ENCODE peak calls at places on chromosomes 2 and 18, in five cellular contexts. Q is PC-3, I is left ventricle myocardium inferior, T is dorsolateral prefrontal cortex, F is AG04449. R is an unnamed sample.

GRCh38 chr2:149070681-149071355 is 32.3 kb downstream of the LYPD6B start:
- DNase-seq in Q (no peak), I (no peak), T (no peak), F (no peak), R (no peak)

GRCh38 chr18:52435301-52435700 is 95.3 kb downstream of the DCC start:
- DNase-seq in Q (no peak), I (no peak), T (no peak), F (no peak), R (no peak)

GRCh38 chr2:119184512-119184911 is 26.0 kb upstream of the C1QL2 start:
- DNase-seq in Q (no peak), I (no peak), T (no peak), F (no peak), R (no peak)

GRCh38 chr2:28802975-28803429 is 7.6 kb upstream of the SPDYA start:
- DNase-seq in Q (peak), I (no peak), T (no peak), F (no peak), R (no peak)

GRCh38 chr2:236988690-236989639 is 96.7 kb upstream of the COPS8 start:
- DNase-seq in Q (no peak), I (peak), T (no peak), F (no peak), R (no peak)

GRCh38 chr2:116413659-116414058 is 1400.8 kb upstream of the DDX18 start:
- DNase-seq in Q (no peak), I (no peak), T (no peak), F (no peak), R (no peak)

GRCh38 chr18:10588975-10589374 is 63.1 kb downstream of the NAPG start:
- DNase-seq in Q (peak), I (no peak), T (no peak), F (no peak), R (no peak)

GRCh38 chr2:111069722-111070121 is 51.0 kb upstream of the BCL2L11 start:
- DNase-seq in Q (no peak), I (no peak), T (no peak), F (no peak), R (no peak)

GRCh38 chr2:191678437-191679110 is 638 bp downstream of the NABP1 start:
- DNase-seq in Q (peak), I (peak), T (no peak), F (no peak), R (no peak)

GRCh38 chr2:37894601-37895000 is 30.5 kb upstream of the RMDN2 start:
- DNase-seq in Q (no peak), I (no peak), T (no peak), F (no peak), R (no peak)

GRCh38 chr2:99771691-99772333 is 282.0 kb upstream of the REV1 start:
- DNase-seq in Q (no peak), I (peak), T (no peak), F (no peak), R (no peak)

GRCh38 chr2:12099374-12099773 is 352.9 kb downstream of the LPIN1 start:
- DNase-seq in Q (peak), I (no peak), T (no peak), F (no peak), R (no peak)

GRCh38 chr2:141490886-141491285 is 639.9 kb downstream of the LRP1B start:
- DNase-seq in Q (peak), I (no peak), T (no peak), F (no peak), R (no peak)

GRCh38 chr18:11034816-11035215 is 114.6 kb downstream of the PIEZO2 start:
- DNase-seq in Q (no peak), I (no peak), T (no peak), F (no peak), R (no peak)

GRCh38 chr2:152519581-152519952 is 184.6 kb downstream of the FMNL2 start:
- DNase-seq in Q (no peak), I (no peak), T (no peak), F (no peak), R (no peak)

GRCh38 chr2:11477994-11478393 is 12.0 kb upstream of the E2F6 start:
- DNase-seq in Q (peak), I (peak), T (peak), F (peak), R (peak)

GRCh38 chr18:76656925-76657324 is 161.9 kb upstream of the ZNF516 start:
- DNase-seq in Q (no peak), I (no peak), T (no peak), F (no peak), R (no peak)

GRCh38 chr18:9696112-9696511 is 12.0 kb upstream of the RAB31 start:
- DNase-seq in Q (no peak), I (no peak), T (no peak), F (no peak), R (no peak)

GRCh38 chr2:190867182-190867581 is 13.4 kb upstream of the GLS start:
- DNase-seq in Q (no peak), I (no peak), T (no peak), F (peak), R (no peak)

GRCh38 chr2:69116438-69116837 is 103.5 kb downstream of the ANTXR1 start:
- DNase-seq in Q (no peak), I (no peak), T (no peak), F (no peak), R (no peak)

GRCh38 chr2:127545189-127545588 is 9.7 kb downstream of the MYO7B start:
- DNase-seq in Q (no peak), I (no peak), T (no peak), F (no peak), R (no peak)

GRCh38 chr2:139917723-139918384 is 1137.7 kb upstream of the NXPH2 start:
- DNase-seq in Q (no peak), I (no peak), T (no peak), F (no peak), R (no peak)

GRCh38 chr2:99520813-99521212 is 31.0 kb upstream of the REV1 start:
- DNase-seq in Q (no peak), I (no peak), T (no peak), F (no peak), R (peak)

GRCh38 chr2:72952961-72953360 is 35.6 kb downstream of the EMX1 start:
- DNase-seq in Q (no peak), I (no peak), T (no peak), F (no peak), R (no peak)

GRCh38 chr2:160737247-160737646 is 243.6 kb upstream of the RBMS1 start:
- DNase-seq in Q (no peak), I (no peak), T (no peak), F (no peak), R (no peak)

GRCh38 chr2:160736629-160737028 is 243.0 kb upstream of the RBMS1 start:
- DNase-seq in Q (peak), I (no peak), T (no peak), F (no peak), R (no peak)

GRCh38 chr2:160731856-160732255 is 238.2 kb upstream of the RBMS1 start:
- DNase-seq in Q (no peak), I (no peak), T (no peak), F (no peak), R (no peak)

GRCh38 chr2:160736148-160736547 is 242.5 kb upstream of the RBMS1 start:
- DNase-seq in Q (no peak), I (no peak), T (no peak), F (no peak), R (no peak)

DNA sequence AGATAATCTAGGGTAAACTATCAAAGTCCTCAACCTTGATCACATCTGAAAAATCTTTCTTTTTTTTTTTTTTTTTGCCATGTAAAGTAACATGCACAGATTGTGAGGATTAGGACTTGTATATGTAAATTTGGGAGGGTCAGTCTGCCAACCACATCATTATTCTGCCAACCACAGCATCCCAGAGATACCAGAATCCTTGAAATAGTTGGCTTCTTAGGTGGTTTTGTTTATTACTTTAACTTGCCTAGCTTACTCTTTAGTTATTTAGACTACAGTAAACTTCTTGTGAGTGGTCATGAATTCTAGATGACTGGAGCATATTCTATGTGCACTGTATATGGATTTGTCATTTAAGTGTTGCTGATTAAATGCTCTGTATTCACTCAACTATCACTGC is 242.1 kb upstream of the RBMS1 start:
- DNase-seq in Q (no peak), I (no peak), T (no peak), F (no peak), R (no peak)
- TF ChIP-seq CTCF in Q (no peak), I (no peak), T (no peak), F (no peak), R (no peak)

DNA sequence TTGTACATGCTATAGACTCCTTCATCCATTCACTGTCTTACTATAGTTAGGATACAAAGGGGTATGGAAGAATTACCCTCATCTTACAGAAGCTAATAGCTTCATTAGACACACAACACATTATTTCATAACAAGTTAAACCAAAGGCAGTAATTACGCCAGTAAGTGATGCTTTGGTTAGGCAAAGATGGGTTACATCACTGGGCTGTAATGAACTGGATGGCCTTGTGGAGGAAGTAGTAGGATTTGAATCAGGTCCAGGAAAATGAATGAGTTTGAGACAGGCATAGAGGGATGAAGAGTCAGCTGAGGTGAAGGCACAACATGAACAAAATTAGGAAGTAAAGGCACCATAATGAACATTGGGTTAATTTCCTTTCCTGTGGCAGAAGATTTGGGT is 80.1 kb downstream of the SOCS6 start:
- DNase-seq in Q (no peak), I (no peak), T (no peak), F (no peak), R (no peak)
- H3K4me3 ChIP-seq in Q (no peak), I (no peak), T (no peak), F (no peak), R (no peak)

DNA sequence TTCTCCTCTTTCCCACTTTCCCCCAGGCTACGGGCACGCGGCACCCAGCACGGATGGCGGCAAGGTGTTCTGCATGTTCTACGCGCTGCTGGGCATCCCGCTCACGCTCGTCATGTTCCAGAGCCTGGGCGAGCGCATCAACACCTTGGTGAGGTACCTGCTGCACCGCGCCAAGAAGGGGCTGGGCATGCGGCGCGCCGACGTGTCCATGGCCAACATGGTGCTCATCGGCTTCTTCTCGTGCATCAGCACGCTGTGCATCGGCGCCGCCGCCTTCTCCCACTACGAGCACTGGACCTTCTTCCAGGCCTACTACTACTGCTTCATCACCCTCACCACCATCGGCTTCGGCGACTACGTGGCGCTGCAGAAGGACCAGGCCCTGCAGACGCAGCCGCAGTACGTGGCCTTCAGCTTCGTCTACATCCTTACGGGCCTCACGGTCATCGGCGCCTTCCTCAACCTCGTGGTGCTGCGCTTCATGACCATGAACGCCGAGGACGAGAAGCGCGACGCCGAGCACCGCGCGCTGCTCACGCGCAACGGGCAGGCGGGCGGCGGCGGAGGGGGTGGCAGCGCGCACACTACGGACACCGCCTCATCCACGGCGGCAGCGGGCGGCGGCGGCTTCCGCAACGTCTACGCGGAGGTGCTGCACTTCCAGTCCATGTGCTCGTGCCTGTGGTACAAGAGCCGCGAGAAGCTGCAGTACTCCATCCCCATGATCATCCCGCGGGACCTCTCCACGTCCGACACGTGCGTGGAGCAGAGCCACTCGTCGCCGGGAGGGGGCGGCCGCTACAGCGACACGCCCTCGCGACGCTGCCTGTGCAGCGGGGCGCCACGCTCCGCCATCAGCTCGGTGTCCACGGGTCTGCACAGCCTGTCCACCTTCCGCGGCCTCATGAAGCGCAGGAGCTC is 35.4 kb downstream of the KCNK3 start:
- DNase-seq in Q (no peak), I (no peak), T (no peak), F (no peak), R (no peak)
- TF ChIP-seq CTCF in Q (no peak), I (peak), T (no peak), F (peak), R (no peak)

GRCh38 chr2:46300406-46300832 is 3.2 kb downstream of the EPAS1 start:
- DNase-seq in Q (no peak), I (no peak), T (no peak), F (no peak), R (no peak)
- H3K4me3 ChIP-seq in Q (peak), I (peak), T (peak), F (peak), R (peak)